ENCODE peak calls at places on chromosomes 3 and 15, in four cellular contexts. Q, C, S and A are unnamed samples.

GRCh38 chr3:14455571-14456317 is 53.3 kb downstream of the SLC6A6 start:
- DNase-seq in Q (no peak), C (no peak), S (peak; percentile 61), A (no peak)

GRCh38 chr3:37423825-37424224 is 249.4 kb upstream of the LRRFIP2 start:
- DNase-seq in Q (no peak), C (no peak), S (no peak), A (no peak)

GRCh38 chr3:53890726-53891499 is 746 bp downstream of the SELENOK start:
- DNase-seq in Q (peak; percentile 63), C (peak; percentile 42), S (no peak), A (peak; percentile 63)

GRCh38 chr3:157151151-157151550 is 8.8 kb downstream of the CCNL1 start:
- DNase-seq in Q (no peak), C (no peak), S (no peak), A (no peak)

GRCh38 chr3:45120615-45121158 is 25.5 kb downstream of the CDCP1 start:
- DNase-seq in Q (no peak), C (no peak), S (no peak), A (no peak)

GRCh38 chr15:64842986-64843561 is 1.4 kb downstream of the PLEKHO2 start:
- DNase-seq in Q (no peak), C (peak; percentile 59), S (peak; percentile 76), A (peak; percentile 44)

GRCh38 chr3:97838393-97838792 is 16.6 kb downstream of the CRYBG3 start:
- DNase-seq in Q (no peak), C (no peak), S (no peak), A (no peak)

GRCh38 chr3:186669378-186670084 is 3.7 kb downstream of the HRG start:
- DNase-seq in Q (no peak), C (no peak), S (no peak), A (peak; percentile 27)

GRCh38 chr3:8713901-8714759 is 19.5 kb upstream of the CAV3 start:
- DNase-seq in Q (peak; percentile 22), C (no peak), S (no peak), A (peak; percentile 15)

GRCh38 chr3:136332776-136333175 is 82.6 kb downstream of the PCCB start:
- DNase-seq in Q (no peak), C (peak; percentile 92), S (no peak), A (no peak)

GRCh38 chr3:38649500-38650247 is at the start of gene SCN5A:
- DNase-seq in Q (peak; percentile 82), C (no peak), S (peak; percentile 57), A (peak; percentile 31)

GRCh38 chr3:82610236-82610635 is 848.8 kb upstream of the GBE1 start:
- DNase-seq in Q (no peak), C (no peak), S (no peak), A (no peak)

GRCh38 chr3:149009732-149010131 is 18.4 kb downstream of the GYG1 start:
- DNase-seq in Q (no peak), C (peak; percentile 69), S (no peak), A (peak; percentile 65)

GRCh38 chr15:41838400-41838897 is at the start of gene PLA2G4B:
- DNase-seq in Q (no peak), C (no peak), S (peak; percentile 90), A (no peak)

GRCh38 chr3:59235221-59236012 is 185.6 kb upstream of the CFAP20DC start:
- DNase-seq in Q (no peak), C (no peak), S (no peak), A (peak; percentile 65)

GRCh38 chr3:151169262-151169661 is 33.8 kb downstream of the GPR171 start:
- DNase-seq in Q (no peak), C (peak; percentile 4), S (peak; percentile 57), A (no peak)

GRCh38 chr3:134028486-134029255 is 1.1 kb downstream of the SLCO2A1 start:
- DNase-seq in Q (peak; percentile 16), C (no peak), S (no peak), A (no peak)

GRCh38 chr3:107082527-107082926 is 294.7 kb upstream of the CCDC54 start:
- DNase-seq in Q (no peak), C (peak; percentile 73), S (no peak), A (no peak)

GRCh38 chr15:91944334-91944733 is 90.8 kb downstream of the SLCO3A1 start:
- DNase-seq in Q (no peak), C (no peak), S (no peak), A (no peak)

GRCh38 chr15:30043211-30043655 is 39.5 kb upstream of the GOLGA8J start:
- DNase-seq in Q (no peak), C (peak; percentile 29), S (no peak), A (no peak)

GRCh38 chr3:171565133-171565532 is 104.9 kb upstream of the TNIK start:
- DNase-seq in Q (no peak), C (no peak), S (no peak), A (no peak)

GRCh38 chr15:100866386-100867330 is 13.0 kb upstream of the ALDH1A3 start:
- DNase-seq in Q (no peak), C (peak; percentile 13), S (no peak), A (no peak)

GRCh38 chr15:69820819-69821218 is 276.9 kb downstream of the TLE3 start:
- DNase-seq in Q (peak; percentile 65), C (peak; percentile 21), S (no peak), A (no peak)

GRCh38 chr3:43647331-43648166 is 25.7 kb upstream of the ANO10 start:
- DNase-seq in Q (no peak), C (no peak), S (no peak), A (no peak)

GRCh38 chr3:8497582-8497981 is 4.0 kb upstream of the LMCD1 start:
- DNase-seq in Q (no peak), C (peak; percentile 66), S (no peak), A (no peak)

GRCh38 chr15:43249699-43250203 is 17.0 kb downstream of the TGM5 start:
- DNase-seq in Q (no peak), C (peak; percentile 76), S (no peak), A (peak; percentile 94)

GRCh38 chr3:112000971-112001370 is 2.2 kb downstream of the TAGLN3 start:
- DNase-seq in Q (no peak), C (peak; percentile 21), S (no peak), A (no peak)
- TF ChIP-seq CTCF in Q (no peak), C (no peak), S (no peak), A (no peak)

DNA sequence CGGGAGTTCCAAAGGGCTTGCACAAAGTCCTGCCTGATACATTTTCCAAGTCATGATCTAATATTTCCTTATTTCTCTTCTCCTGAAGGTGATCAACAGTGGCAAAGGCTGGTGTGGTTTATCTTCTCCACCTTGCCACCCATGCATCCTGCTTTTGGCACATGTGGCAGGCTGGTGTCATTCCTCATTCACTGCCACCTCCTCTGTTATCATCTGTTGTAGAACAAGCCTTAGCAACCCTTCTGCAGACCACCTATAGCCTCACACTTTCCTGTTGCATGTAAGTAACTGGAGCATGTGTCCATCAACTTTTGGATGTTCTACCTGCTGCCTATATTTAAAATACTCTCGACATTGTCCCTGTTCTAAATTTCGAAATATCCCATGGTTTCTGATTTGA is 294.1 kb downstream of the ZBTB20 start:
- DNase-seq in Q (no peak), C (no peak), S (no peak), A (no peak)
- H3K4me3 ChIP-seq in Q (no peak overlapping the region), C (no peak overlapping the region), S (no peak overlapping the region), A (no peak overlapping the region)

GRCh38 chr15:73867956-73868355 is 5.4 kb upstream of the TBC1D21 start:
- DNase-seq in Q (no peak), C (no peak), S (no peak), A (no peak)

GRCh38 chr15:73872370-73872769 is 994 bp upstream of the TBC1D21 start:
- DNase-seq in Q (no peak), C (peak; percentile 18), S (no peak), A (no peak)

GRCh38 chr15:73873456-73873855 is at the start of gene TBC1D21:
- DNase-seq in Q (no peak), C (no peak), S (no peak), A (no peak)

GRCh38 chr15:73869216-73869995 is 4.0 kb upstream of the TBC1D21 start:
- DNase-seq in Q (no peak), C (no peak), S (no peak), A (no peak)

DNA sequence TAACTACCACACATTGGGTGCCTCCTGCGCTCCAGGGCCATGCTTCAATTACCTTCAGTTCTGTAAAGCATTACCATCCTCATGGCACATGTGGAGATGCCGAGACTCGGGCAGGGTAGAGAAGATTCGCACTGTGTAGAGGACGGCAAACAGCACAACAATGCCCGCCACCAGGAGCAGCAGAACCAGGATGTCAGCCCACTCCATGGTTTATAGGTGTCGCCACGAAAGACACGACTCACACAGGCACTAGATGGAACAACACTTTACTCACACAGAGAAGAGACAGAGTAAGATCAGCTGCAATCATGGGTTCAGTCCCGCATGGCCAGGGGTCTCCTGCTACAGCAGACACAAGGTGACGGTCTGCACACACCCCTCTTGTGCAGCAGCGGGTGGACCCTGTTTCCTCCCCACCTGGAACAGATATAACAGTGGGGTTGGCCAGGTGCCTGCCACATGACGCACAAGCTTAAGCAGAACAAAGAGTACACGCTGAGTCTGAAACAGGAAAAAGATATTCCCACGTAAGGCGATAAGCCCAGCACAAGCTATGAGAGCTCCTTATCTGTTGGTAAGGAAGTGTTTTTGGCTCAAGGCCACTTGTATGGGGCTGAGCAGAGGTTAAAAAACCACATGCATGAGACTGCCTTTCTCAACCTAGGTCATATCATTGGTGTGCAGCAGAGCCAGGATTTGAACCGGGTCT is 2.5 kb upstream of the TBC1D21 start:
- DNase-seq in Q (no peak), C (peak; percentile 18), S (peak; percentile 58), A (no peak)
- TF ChIP-seq CTCF in Q (no peak), C (no peak), S (no peak), A (no peak)

GRCh38 chr3:32009957-32010356 is 28.4 kb downstream of the ZNF860 start:
- DNase-seq in Q (no peak), C (no peak), S (no peak), A (no peak)
- H3K4me3 ChIP-seq in Q (no peak overlapping the region), C (no peak overlapping the region), S (no peak overlapping the region), A (no peak overlapping the region)

GRCh38 chr3:67901681-67902080 is 247.3 kb upstream of the SUCLG2 start:
- DNase-seq in Q (peak; percentile 3), C (no peak), S (no peak), A (no peak)
- TF ChIP-seq CTCF in Q (peak; percentile 57), C (no peak), S (peak; percentile 27), A (peak; percentile 7)

GRCh38 chr3:177195941-177196472 is 1.3 kb downstream of the TBL1XR1 start:
- DNase-seq in Q (no peak), C (no peak), S (no peak), A (peak; percentile 63)

GRCh38 chr3:177195242-177195940 is 1.9 kb downstream of the TBL1XR1 start:
- DNase-seq in Q (peak; percentile 40), C (no peak), S (no peak), A (peak; percentile 43)

GRCh38 chr3:177191108-177191779 is 6.0 kb downstream of the TBL1XR1 start:
- DNase-seq in Q (no peak), C (no peak), S (no peak), A (no peak)

GRCh38 chr3:177194319-177194718 is 3.0 kb downstream of the TBL1XR1 start:
- DNase-seq in Q (no peak), C (no peak), S (no peak), A (no peak)

GRCh38 chr3:177193706-177194268 is 3.5 kb downstream of the TBL1XR1 start:
- DNase-seq in Q (no peak), C (no peak), S (no peak), A (no peak)
- H3K4me3 ChIP-seq in Q (peak overlapping the region; percentile 91), C (no peak overlapping the region), S (peak overlapping the region; percentile 74), A (peak overlapping the region; percentile 74)